ENCODE peak calls at places on chromosomes 4 and X, in ten cellular contexts. A is KG1; C is stimulated activated CD8-positive, alpha-beta memory T cell treated with anti-CD3 and anti-CD28 coated beads, Interleukin-7, amount 100 ng/mL, for 24 hours; Z is NCI-H2171; H is fibroblast of mammary gland; Y is activated CD4-positive, alpha-beta T cell treated with anti-CD3 and anti-CD28 coated beads, Interleukin-2, amount 50 U/mL, for 48 hours; G is natural killer cell; T is pons; U is prostate gland; M is HS-5. Q is an unnamed sample.

GRCh38 chr4:123869517-123870282 is 473.1 kb downstream of the SPRY1 start:
- DNase-seq in A (no peak), C (no peak), Z (no peak), H (no peak), Y (no peak), G (no peak), T (no peak), U (no peak), M (no peak), Q (no peak)

GRCh38 chr4:143882892-143883291 is 22.5 kb downstream of the GYPE start:
- DNase-seq in A (no peak), C (no peak), Z (no peak), H (peak; percentile 1), Y (no peak), G (no peak), T (no peak), U (no peak), M (no peak), Q (no peak)

GRCh38 chr4:1406946-1407656 is 859 bp upstream of the NKX1-1 start:
- DNase-seq in A (no peak), C (no peak), Z (no peak), H (no peak), Y (no peak), G (no peak), T (no peak), U (peak; percentile 2), M (no peak), Q (no peak)

GRCh38 chrX:51461053-51462050 is 35.0 kb downstream of the NUDT11 start:
- DNase-seq in A (no peak), C (no peak), Z (no peak), H (peak; percentile 56), Y (no peak), G (no peak), T (peak; percentile 15), U (no peak), M (peak; percentile 6), Q (peak; percentile 2)

GRCh38 chr4:16694491-16695276 is 203.8 kb downstream of the LDB2 start:
- DNase-seq in A (no peak), C (no peak), Z (no peak), H (peak; percentile 53), Y (no peak), G (no peak), T (no peak), U (no peak), M (no peak), Q (no peak)

GRCh38 chrX:42755820-42756219 is 22.1 kb downstream of the PPP1R2C start:
- DNase-seq in A (no peak), C (no peak), Z (no peak), H (peak; percentile 82), Y (no peak), G (no peak), T (peak; percentile 2), U (no peak), M (peak; percentile 11), Q (no peak)

GRCh38 chrX:46912098-46912672 is at the start of gene JADE3:
- DNase-seq in A (peak; percentile 5), C (no peak), Z (peak; percentile 28), H (peak; percentile 59), Y (peak; percentile 33), G (peak; percentile 15), T (peak; percentile 49), U (peak; percentile 66), M (no peak), Q (peak; percentile 83)

GRCh38 chrX:132292753-132293152 is 73.5 kb upstream of the RAP2C start:
- DNase-seq in A (no peak), C (no peak), Z (no peak), H (peak; percentile 74), Y (peak; percentile 6), G (no peak), T (peak; percentile 69), U (peak; percentile 6), M (peak; percentile 9), Q (no peak)

GRCh38 chr4:37324526-37324925 is 80.0 kb downstream of the NWD2 start:
- DNase-seq in A (no peak), C (no peak), Z (no peak), H (no peak), Y (no peak), G (no peak), T (peak; percentile 73), U (no peak), M (no peak), Q (no peak)

GRCh38 chrX:44898411-44899221 is 25.6 kb downstream of the KDM6A start:
- DNase-seq in A (no peak), C (no peak), Z (peak; percentile 1), H (no peak), Y (no peak), G (no peak), T (no peak), U (no peak), M (no peak), Q (peak; percentile 43)